ENCODE peak calls at places on chromosomes 2 and 18, in four cellular contexts. J, K, C and L are unnamed samples.

GRCh38 chr2:10310489-10310888 is 7.8 kb downstream of the HPCAL1 start:
- DNase-seq in J (no peak), K (no peak), C (no peak), L (no peak)

GRCh38 chr2:9764153-9764778 is 79.0 kb upstream of the TAF1B start:
- DNase-seq in J (peak; percentile 24), K (no peak), C (no peak), L (no peak)

GRCh38 chr2:241314181-241314932 is 1.1 kb downstream of the HDLBP start:
- DNase-seq in J (no peak), K (peak; percentile 39), C (peak; percentile 59), L (peak; percentile 64)

GRCh38 chr2:72148975-72149555 is 1.4 kb upstream of the CYP26B1 start:
- DNase-seq in J (no peak), K (no peak), C (peak; percentile 69), L (peak; percentile 65)

GRCh38 chr2:162086904-162087303 is 12.9 kb upstream of the DPP4 start:
- DNase-seq in J (no peak), K (peak; percentile 68), C (peak; percentile 56), L (no peak)

GRCh38 chr2:183408562-183408961 is 284.3 kb downstream of the NUP35 start:
- DNase-seq in J (no peak), K (no peak), C (no peak), L (peak; percentile 89)

GRCh38 chr2:145687445-145688104 is 1167.7 kb upstream of the ZEB2 start:
- DNase-seq in J (no peak), K (peak; percentile 76), C (peak; percentile 66), L (peak; percentile 47)

GRCh38 chr2:161046876-161047275 is 113.4 kb upstream of the TANK start:
- DNase-seq in J (no peak), K (peak; percentile 71), C (no peak), L (no peak)

GRCh38 chr18:21853020-21853419 is 112.4 kb downstream of the MIB1 start:
- DNase-seq in J (peak; percentile 87), K (no peak), C (peak; percentile 65), L (peak; percentile 42)

GRCh38 chr2:232878855-232879617 is 9.0 kb downstream of the SNORC start:
- DNase-seq in J (no peak), K (no peak), C (no peak), L (no peak)

GRCh38 chr18:80197490-80197889 is 49.8 kb downstream of the PARD6G start:
- DNase-seq in J (no peak), K (no peak), C (no peak), L (no peak)

GRCh38 chr18:24518596-24518995 is 58.2 kb downstream of the HRH4 start:
- DNase-seq in J (no peak), K (no peak), C (no peak), L (peak; percentile 17)

GRCh38 chr2:9001229-9001628 is 2.3 kb downstream of the MBOAT2 start:
- DNase-seq in J (no peak), K (peak; percentile 88), C (no peak), L (no peak)

GRCh38 chr2:50672286-50672685 is 359.6 kb downstream of the NRXN1 start:
- DNase-seq in J (no peak), K (no peak), C (no peak), L (no peak)

DNA sequence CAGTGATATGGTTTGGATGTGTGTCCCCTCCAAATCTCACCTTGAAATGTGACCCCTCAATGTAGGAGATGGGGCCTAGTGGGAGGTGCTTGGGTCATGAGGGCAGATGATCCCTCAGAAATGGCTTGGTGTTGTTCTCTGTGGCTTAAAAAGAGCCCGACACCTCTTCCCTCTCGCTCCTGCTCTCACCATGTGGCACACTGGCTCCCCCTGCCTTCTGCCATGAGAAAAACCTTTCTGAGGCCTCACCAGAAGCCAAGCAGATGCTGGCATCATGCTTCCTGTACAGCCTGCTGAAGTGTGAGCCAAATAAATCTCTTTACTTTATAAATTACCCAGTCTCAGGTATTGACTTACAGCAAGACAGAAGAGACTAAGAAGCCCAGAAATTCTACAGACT is 357.1 kb downstream of the NRXN1 start:
- DNase-seq in J (peak; percentile 1), K (no peak), C (peak; percentile 0), L (peak; percentile 54)
- TF ChIP-seq CTCF in J (no peak), K (peak; percentile 13), C (no peak), L (peak; percentile 75)

GRCh38 chr18:69845588-69846506 is 101.8 kb downstream of the CD226 start:
- DNase-seq in J (no peak), K (peak; percentile 4), C (peak; percentile 36), L (peak; percentile 43)
- TF ChIP-seq CTCF in J (no peak), K (no peak), C (no peak), L (peak; percentile 21)

GRCh38 chr2:5587726-5588125 is 104.5 kb upstream of the SOX11 start:
- DNase-seq in J (no peak), K (no peak), C (no peak), L (no peak)

GRCh38 chr2:5592906-5593305 is 99.3 kb upstream of the SOX11 start:
- DNase-seq in J (no peak), K (no peak), C (no peak), L (no peak)

GRCh38 chr2:5590836-5591235 is 101.3 kb upstream of the SOX11 start:
- DNase-seq in J (no peak), K (no peak), C (no peak), L (no peak)

GRCh38 chr2:5594288-5594687 is 97.9 kb upstream of the SOX11 start:
- DNase-seq in J (no peak), K (no peak), C (no peak), L (no peak)

GRCh38 chr2:5589183-5589582 is 103.0 kb upstream of the SOX11 start:
- DNase-seq in J (no peak), K (no peak), C (no peak), L (peak; percentile 10)
- TF ChIP-seq CTCF in J (no peak), K (no peak), C (no peak), L (peak; percentile 35)

GRCh38 chr2:5121677-5122076 is 570.5 kb upstream of the SOX11 start:
- DNase-seq in J (no peak), K (no peak), C (no peak), L (peak; percentile 23)
- TF ChIP-seq CTCF in J (no peak), K (peak; percentile 5), C (no peak), L (peak; percentile 21)

DNA sequence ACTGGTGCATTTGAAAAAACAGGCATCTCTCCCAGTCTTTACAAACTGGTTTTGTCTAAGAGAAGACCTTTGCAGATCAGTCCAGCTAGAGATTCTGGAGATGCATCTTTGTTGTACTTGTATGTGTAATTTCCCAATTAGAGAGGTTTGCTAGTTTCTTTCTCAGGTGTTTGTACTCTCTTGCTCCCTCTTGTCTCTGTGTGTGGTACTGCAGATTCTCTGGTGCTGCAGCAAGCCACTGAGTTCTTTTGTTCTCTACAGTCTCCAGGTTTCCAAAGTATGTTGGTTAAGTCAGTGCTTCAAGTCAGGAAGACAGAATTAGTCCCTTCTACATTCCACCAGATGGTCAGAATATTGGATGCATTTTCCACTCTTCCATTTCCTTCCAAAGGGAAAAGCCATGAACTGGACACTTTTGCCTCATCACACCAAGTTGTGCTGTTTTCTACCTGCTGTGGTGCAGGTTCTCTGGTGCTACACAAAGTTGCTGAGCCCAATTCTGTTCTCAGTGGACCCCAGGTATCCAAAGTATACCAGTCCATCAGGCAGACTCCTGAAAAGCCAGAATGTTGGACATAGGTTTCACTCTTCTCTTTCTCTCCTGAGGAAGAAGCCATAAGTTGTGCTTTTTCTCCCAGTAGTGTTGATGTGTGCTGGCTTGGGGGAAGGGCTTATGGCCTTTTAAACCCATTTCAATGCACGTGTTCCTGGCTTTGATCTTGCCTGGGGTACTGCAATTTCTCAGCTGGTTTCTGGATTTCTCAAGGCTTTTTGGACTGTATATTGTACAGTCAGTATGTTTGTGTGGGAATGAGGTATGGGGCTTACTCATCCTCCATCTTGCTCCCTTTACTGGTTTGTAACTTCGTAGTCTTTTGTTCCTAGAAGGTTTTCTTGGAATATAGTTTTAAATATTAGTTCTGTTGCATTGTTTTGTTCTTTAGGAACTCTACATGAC is 29.8 kb downstream of the EPC2 start:
- DNase-seq in J (peak; percentile 43), K (peak; percentile 56), C (no peak), L (peak; percentile 88)
- TF ChIP-seq CTCF in J (peak; percentile 43), K (peak; percentile 65), C (peak; percentile 70), L (peak; percentile 61)

DNA sequence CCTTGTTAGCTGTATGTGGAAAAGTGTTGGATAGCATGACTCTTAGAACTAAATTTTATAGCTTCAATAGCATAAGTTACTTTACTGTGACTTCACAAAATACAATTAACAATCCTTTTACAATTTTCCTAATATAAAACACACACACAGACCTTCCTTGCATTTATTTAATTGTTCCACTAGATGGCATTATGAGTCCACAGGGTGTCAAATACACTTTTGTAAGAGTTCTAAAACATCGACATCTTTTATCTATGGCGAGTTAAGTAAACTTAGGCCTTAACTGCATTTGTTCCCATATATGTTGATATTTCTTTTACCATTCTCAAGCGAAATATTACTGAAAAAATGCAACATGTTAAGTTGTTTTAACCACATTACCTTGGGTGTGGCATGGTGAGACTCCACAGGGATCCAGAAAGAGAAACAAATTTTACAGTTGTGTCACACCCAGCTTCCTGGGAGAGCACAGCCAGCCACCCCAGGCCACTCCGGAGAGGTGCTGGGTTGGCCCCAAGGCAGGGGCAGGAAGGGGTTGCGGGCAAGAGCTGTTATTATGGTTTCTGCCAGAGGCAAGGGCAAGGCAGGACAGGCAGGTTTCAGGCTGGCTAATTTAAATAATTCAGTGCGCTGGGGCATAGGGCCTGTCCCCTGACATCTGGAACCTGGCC is 312.4 kb upstream of the MC4R start:
- DNase-seq in J (no peak), K (peak; percentile 57), C (peak; percentile 45), L (peak; percentile 44)
- TF ChIP-seq CTCF in J (peak; percentile 34), K (peak; percentile 29), C (peak; percentile 49), L (peak; percentile 64)

DNA sequence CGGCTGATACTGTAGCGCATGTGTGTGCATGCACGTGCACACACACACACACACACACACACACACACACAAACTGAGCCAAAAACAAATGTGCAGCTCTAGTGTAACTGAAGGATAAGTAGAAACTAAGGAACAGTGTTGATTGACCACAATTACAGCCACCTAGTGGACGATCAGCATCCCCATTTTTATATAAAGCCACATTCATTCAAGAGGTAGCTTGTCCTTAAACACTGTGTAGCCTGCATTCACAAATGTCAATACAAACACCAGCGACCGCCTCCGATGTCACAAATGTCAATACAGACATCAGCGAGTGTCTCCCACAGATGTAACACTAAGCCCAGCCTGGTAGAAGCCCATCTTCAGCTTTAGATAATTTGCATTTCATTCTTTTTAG is 167.4 kb downstream of the PTGR3 start:
- DNase-seq in J (peak; percentile 16), K (peak; percentile 41), C (peak; percentile 43), L (peak; percentile 52)
- TF ChIP-seq CTCF in J (no peak), K (peak; percentile 54), C (peak; percentile 49), L (peak; percentile 63)

GRCh38 chr18:36624451-36625167 is 204.2 kb downstream of the TPGS2 start:
- DNase-seq in J (no peak), K (no peak), C (no peak), L (peak; percentile 38)
- TF ChIP-seq CTCF in J (no peak), K (peak; percentile 11), C (no peak), L (peak; percentile 70)

GRCh38 chr2:132950986-132951385 is 281.0 kb upstream of the LYPD1 start:
- DNase-seq in J (peak; percentile 21), K (no peak), C (no peak), L (no peak)
- TF ChIP-seq CTCF in J (no peak), K (no peak), C (no peak), L (no peak)

DNA sequence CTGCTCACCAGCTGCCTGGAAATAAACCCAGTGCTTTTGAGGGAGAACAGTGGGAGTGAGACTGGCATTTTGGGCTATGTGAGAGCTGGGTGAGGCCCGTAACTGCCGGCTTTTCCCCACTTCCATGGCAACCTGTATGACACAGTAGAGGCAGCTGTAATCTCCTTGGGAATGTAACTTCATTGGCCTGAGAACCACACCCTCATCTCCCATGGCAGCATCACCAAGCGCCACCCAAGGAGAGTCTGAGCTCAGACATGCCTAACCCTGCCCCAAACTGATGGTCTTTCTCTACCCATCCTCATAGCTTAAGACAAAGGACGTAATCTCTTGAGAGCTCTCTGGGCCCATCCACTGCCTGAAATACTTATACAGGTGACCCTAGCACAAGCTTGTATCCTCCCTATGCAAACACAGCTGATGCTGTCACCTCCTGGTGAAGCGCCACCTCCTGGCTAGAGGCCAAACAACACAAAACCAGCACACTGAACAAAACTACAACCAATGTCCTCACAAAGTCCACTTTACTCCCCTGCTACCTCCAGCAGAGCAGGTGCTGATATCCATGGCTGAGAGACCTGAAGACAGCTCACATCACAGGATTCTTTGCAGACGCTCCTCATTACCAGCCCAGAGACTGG is 763.4 kb upstream of the NRXN1 start:
- DNase-seq in J (no peak), K (no peak), C (peak; percentile 5), L (peak; percentile 79)
- TF ChIP-seq CTCF in J (peak; percentile 22), K (peak; percentile 55), C (peak; percentile 28), L (peak; percentile 86)